ENCODE peak calls at places on chromosomes 4 and X, in ten cellular contexts. T, P, I, K, R, N, G, H, S and E are unnamed samples.
A peak's percentile ranks its signal among the peaks of the same experiment; 100 is the strongest.

GRCh38 chr4:151488968-151489367 is 80.0 kb downstream of the FHIP1A start:
- DNase-seq in T (no peak), P (no peak), I (no peak), K (no peak), R (no peak), N (peak; percentile 17), G (no peak), H (no peak), S (no peak), E (no peak)

GRCh38 chr4:106104276-106104675 is 209.0 kb downstream of the NPNT start:
- DNase-seq in T (no peak), P (no peak), I (no peak), K (no peak), R (no peak), N (no peak), G (no peak), H (no peak), S (no peak), E (no peak)

GRCh38 chr4:41930139-41930831 is 4.9 kb upstream of the TMEM33 start:
- DNase-seq in T (no peak), P (no peak), I (no peak), K (no peak), R (no peak), N (no peak), G (no peak), H (no peak), S (no peak), E (no peak)

GRCh38 chrX:74251006-74251930 is 52.7 kb upstream of the ZCCHC13 start:
- DNase-seq in T (peak; percentile 56), P (no peak), I (no peak), K (no peak), R (no peak), N (peak; percentile 58), G (no peak), H (peak; percentile 51), S (no peak), E (no peak)

GRCh38 chr4:3291969-3292570 is 751 bp upstream of the RGS12 start:
- DNase-seq in T (peak; percentile 70), P (no peak), I (peak; percentile 57), K (no peak), R (peak; percentile 8), N (no peak), G (no peak), H (peak; percentile 11), S (peak; percentile 66), E (no peak)

GRCh38 chrX:118976599-118977340 is 2.4 kb downstream of the LONRF3 start:
- DNase-seq in T (peak; percentile 65), P (peak; percentile 12), I (no peak), K (no peak), R (no peak), N (no peak), G (no peak), H (no peak), S (no peak), E (peak; percentile 9)

GRCh38 chr4:15457401-15458201 is 12.1 kb upstream of the CC2D2A start:
- DNase-seq in T (peak; percentile 44), P (peak; percentile 41), I (peak; percentile 64), K (no peak), R (no peak), N (no peak), G (peak; percentile 28), H (peak; percentile 71), S (no peak), E (peak; percentile 38)

GRCh38 chrX:108704839-108705238 is 31.5 kb downstream of the IRS4 start:
- DNase-seq in T (no peak), P (no peak), I (no peak), K (no peak), R (no peak), N (peak; percentile 58), G (no peak), H (no peak), S (no peak), E (no peak)

GRCh38 chr4:180156684-180157083 is 2086.5 kb upstream of the TENM3 start:
- DNase-seq in T (no peak), P (peak; percentile 43), I (no peak), K (no peak), R (no peak), N (no peak), G (no peak), H (no peak), S (no peak), E (no peak)

GRCh38 chr4:180164799-180165198 is 2078.4 kb upstream of the TENM3 start:
- DNase-seq in T (peak; percentile 55), P (no peak), I (no peak), K (peak; percentile 96), R (no peak), N (no peak), G (no peak), H (peak; percentile 37), S (no peak), E (no peak)

GRCh38 chr4:180160195-180160985 is 2082.8 kb upstream of the TENM3 start:
- DNase-seq in T (no peak), P (no peak), I (no peak), K (no peak), R (no peak), N (no peak), G (no peak), H (no peak), S (no peak), E (no peak)
- TF ChIP-seq CTCF in T (no peak), P (no peak), I (no peak), K (no peak), R (no peak), N (no peak), G (no peak), H (no peak), S (no peak), E (no peak)

DNA sequence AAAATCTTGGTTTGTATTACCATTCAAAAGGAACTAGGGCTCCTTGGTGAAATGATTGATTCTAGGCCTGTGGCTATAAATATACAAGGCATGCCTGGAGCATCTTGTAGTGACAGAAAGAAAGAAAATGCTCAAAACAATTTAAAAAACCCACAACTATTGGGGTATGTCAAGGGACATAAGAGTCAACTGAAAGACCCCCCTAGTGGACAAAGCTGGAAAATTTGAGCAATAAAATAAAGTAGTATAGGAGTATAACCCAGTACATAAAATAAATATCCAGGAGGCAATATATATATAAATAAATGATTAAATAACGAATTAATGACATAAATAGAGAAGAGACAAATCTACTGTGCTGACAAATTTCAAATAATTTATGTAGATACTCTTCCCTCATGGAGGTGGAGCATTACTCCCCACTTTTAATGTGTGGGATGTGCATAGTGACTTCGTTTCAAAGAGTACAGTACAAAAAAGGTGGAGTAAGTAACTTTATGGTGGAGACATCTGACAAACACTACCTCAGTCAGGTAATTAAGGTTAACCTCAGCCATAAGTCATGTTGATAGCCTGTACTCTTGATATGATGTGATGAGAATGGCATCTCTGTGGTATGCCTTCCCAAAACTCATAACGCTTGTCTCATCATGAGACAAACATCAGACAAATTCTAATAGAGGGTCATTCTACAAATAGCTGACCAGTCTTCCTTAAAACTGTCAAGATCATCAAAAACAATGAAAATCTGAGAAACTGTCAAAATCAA is 185.0 kb upstream of the GLRA2 start:
- DNase-seq in T (no peak), P (no peak), I (peak; percentile 21), K (no peak), R (no peak), N (no peak), G (no peak), H (no peak), S (no peak), E (no peak)
- TF ChIP-seq CTCF in T (no peak), P (no peak), I (no peak), K (peak; percentile 17), R (no peak), N (no peak), G (no peak), H (no peak), S (no peak), E (no peak)

GRCh38 chrX:67777148-67777547 is 233.3 kb downstream of the AR start:
- DNase-seq in T (no peak), P (no peak), I (no peak), K (no peak), R (no peak), N (no peak), G (no peak), H (no peak), S (no peak), E (no peak)

GRCh38 chrX:67784712-67785111 is 240.9 kb downstream of the AR start:
- DNase-seq in T (peak; percentile 25), P (no peak), I (no peak), K (no peak), R (no peak), N (no peak), G (no peak), H (no peak), S (no peak), E (no peak)

GRCh38 chrX:67780694-67781109 is 236.9 kb downstream of the AR start:
- DNase-seq in T (peak; percentile 92), P (peak; percentile 3), I (no peak), K (peak; percentile 70), R (no peak), N (no peak), G (no peak), H (peak; percentile 96), S (no peak), E (no peak)

GRCh38 chrX:67779099-67779498 is 235.3 kb downstream of the AR start:
- DNase-seq in T (no peak), P (no peak), I (no peak), K (no peak), R (no peak), N (no peak), G (no peak), H (no peak), S (no peak), E (no peak)

DNA sequence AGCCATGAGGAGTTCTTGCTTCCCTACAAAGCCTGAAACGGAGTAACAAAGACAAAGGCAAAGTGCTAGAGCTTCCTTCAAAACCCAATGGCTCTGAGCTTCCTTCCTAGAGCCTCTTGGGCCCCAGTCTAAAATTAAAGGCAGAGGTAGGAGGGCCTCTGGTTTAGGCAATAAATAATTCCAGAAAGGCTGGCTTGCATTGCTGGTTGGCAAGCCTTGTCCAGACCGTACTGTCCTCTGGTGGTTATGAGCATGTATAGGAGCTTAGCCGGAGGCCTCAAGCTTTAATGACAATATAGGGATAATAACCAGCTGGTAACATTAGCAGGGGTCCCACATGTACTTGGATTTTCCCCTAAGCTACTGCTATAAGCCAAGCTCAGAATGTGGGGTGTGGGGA is 237.3 kb downstream of the AR start:
- DNase-seq in T (no peak), P (no peak), I (no peak), K (no peak), R (no peak), N (no peak), G (no peak), H (peak; percentile 63), S (no peak), E (no peak)
- TF ChIP-seq CTCF in T (peak; percentile 15), P (no peak), I (peak; percentile 19), K (no peak), R (no peak), N (no peak), G (no peak), H (peak; percentile 55), S (no peak), E (no peak)

DNA sequence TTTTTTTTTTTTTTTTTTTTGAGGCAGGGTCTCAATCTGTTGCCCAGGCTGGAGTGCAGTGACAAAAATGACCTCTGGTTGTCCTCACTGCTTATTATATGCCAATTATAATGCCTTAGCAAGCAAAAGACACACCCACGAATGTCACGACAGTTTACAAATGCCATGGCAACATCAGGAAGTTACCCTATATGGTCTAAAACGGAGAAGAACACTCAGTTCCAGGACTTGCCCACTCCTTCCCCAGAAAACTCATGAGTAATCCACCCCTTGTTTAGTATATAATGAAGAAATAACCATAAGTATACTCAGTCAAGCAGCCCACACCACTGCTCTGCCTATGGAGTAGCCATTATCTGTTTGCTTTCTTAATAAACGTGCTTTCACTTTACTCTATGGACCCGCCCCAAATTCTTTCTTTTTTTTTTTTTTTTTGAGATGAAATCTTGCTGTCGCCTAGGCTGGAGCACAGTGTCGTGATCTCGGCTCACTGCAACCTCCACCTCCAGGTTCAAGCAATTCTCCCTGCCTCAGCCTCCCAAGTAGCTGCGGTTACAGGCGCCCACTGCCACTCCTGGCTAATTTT is 106.2 kb downstream of the SMIM20 start:
- DNase-seq in T (peak; percentile 79), P (no peak), I (no peak), K (no peak), R (no peak), N (no peak), G (no peak), H (peak; percentile 95), S (no peak), E (no peak)
- TF ChIP-seq CTCF in T (no peak), P (no peak), I (no peak), K (no peak), R (no peak), N (no peak), G (no peak), H (no peak), S (no peak), E (no peak)